ENCODE peak calls at places on chromosomes 11 and 22, in six cellular contexts. J, I, S, R, O and V are unnamed samples.

GRCh38 chr22:26452236-26453016 is 23.4 kb downstream of the ASPHD2 start:
- DNase-seq in J (no peak), S (no peak), O (no peak), I (no peak), R (no peak), V (no peak)

GRCh38 chr11:9601041-9601875 is 27.8 kb downstream of the WEE1 start:
- DNase-seq in I (no peak), J (peak), S (peak), O (no peak), R (peak), V (peak)

GRCh38 chr22:24685804-24686203 is 82.8 kb downstream of the GGT1 start:
- DNase-seq in J (no peak), I (no peak), S (no peak), O (no peak), R (no peak), V (peak)

GRCh38 chr11:64604458-64605247 is 13.6 kb downstream of the SLC22A12 start:
- DNase-seq in O (no peak), R (no peak), S (no peak), J (no peak), I (no peak), V (no peak)

GRCh38 chr22:37898441-37899181 is 7.5 kb upstream of the MICALL1 start:
- DNase-seq in R (no peak), J (no peak), I (peak), O (no peak), S (no peak), V (no peak)

GRCh38 chr11:79708319-79708928 is 267.6 kb upstream of the TENM4 start:
- DNase-seq in I (peak), J (no peak), R (peak), O (peak), S (peak), V (peak)

GRCh38 chr11:14270690-14271542 is 88.1 kb downstream of the RRAS2 start:
- DNase-seq in J (no peak), I (no peak), S (peak), R (no peak), O (no peak), V (no peak)

GRCh38 chr11:30758012-30758411 is 171.9 kb upstream of the MPPED2 start:
- DNase-seq in I (no peak), R (peak), J (no peak), O (no peak), S (no peak), V (no peak)

GRCh38 chr11:116073854-116074837 is 569.9 kb upstream of the CADM1 start:
- DNase-seq in I (no peak), S (peak), O (peak), J (no peak), R (no peak), V (no peak)

GRCh38 chr11:75241036-75241905 is 697 bp downstream of the TPBGL start:
- DNase-seq in S (peak), J (peak), O (peak), R (peak), I (peak), V (peak)

GRCh38 chr22:20211997-20212753 is 55.9 kb downstream of the RTN4R start:
- DNase-seq in I (no peak), S (no peak), J (no peak), R (peak), O (no peak), V (peak)

GRCh38 chr11:69638941-69639681 is 1.8 kb upstream of the CCND1 start:
- DNase-seq in S (peak), O (peak), J (peak), R (peak), I (peak), V (peak)

GRCh38 chr11:57798905-57799559 is 37.4 kb downstream of the CTNND1 start:
- DNase-seq in S (no peak), I (peak), O (peak), J (no peak), R (peak), V (peak)

GRCh38 chr11:67373916-67374570 is 645 bp upstream of the CLCF1 start:
- DNase-seq in I (peak), J (peak), S (peak), R (peak), O (peak), V (peak)

GRCh38 chr22:22702159-22702873 is 57.9 kb downstream of the GGTLC2 start:
- DNase-seq in J (no peak), I (no peak), O (peak), S (no peak), R (no peak), V (no peak)
- TF ChIP-seq CTCF in J (peak), I (peak), O (peak), S (peak), R (no peak), V (peak)

GRCh38 chr11:126115820-126116319 is 53.2 kb upstream of the CDON start:
- DNase-seq in J (no peak), I (peak), R (peak), O (peak), S (no peak), V (peak)
- TF ChIP-seq CTCF in J (no peak), I (no peak), R (peak), O (peak), S (no peak), V (peak)

GRCh38 chr11:1825039-1825740 is 9.6 kb upstream of the SYT8 start:
- DNase-seq in O (peak), J (no peak), S (peak), I (peak), R (no peak), V (peak)
- TF ChIP-seq CTCF in O (peak), J (peak), S (peak), I (peak), R (peak), V (peak)

GRCh38 chr22:46579751-46580449 is 40.3 kb upstream of the GRAMD4 start:
- DNase-seq in I (no peak), S (no peak), R (no peak), J (no peak), O (peak), V (no peak)
- TF ChIP-seq CTCF in I (no peak), S (no peak), R (no peak), J (no peak), O (no peak), V (no peak)

GRCh38 chr22:35425971-35426800 is 26.2 kb downstream of the MCM5 start:
- DNase-seq in J (no peak), S (no peak), I (no peak), O (peak), R (peak), V (peak)

GRCh38 chr22:35424081-35424480 is 24.1 kb downstream of the MCM5 start:
- DNase-seq in O (no peak), R (no peak), S (no peak), I (no peak), J (no peak), V (no peak)

GRCh38 chr22:35425546-35425945 is 25.6 kb downstream of the MCM5 start:
- DNase-seq in J (no peak), S (no peak), R (no peak), I (no peak), O (no peak), V (no peak)

GRCh38 chr22:35424761-35425160 is 24.8 kb downstream of the MCM5 start:
- DNase-seq in O (no peak), I (no peak), R (no peak), S (no peak), J (no peak), V (no peak)

DNA sequence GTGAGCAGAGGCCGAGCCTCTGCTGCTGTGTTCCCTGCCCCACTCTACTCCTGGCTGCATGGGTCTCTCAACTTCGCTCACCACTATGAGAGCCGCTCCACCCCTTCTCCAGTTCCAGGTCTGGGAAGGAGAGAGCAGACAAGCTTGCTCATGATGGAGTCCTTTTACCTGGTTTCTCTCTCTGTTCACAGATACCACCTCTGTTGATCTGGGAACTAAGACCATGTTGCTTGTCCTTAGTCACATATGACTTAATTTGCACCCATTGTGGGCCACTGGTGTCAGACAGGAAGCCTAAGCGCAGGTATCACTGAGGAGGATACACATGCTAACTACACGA is 26.8 kb downstream of the MCM5 start:
- DNase-seq in J (no peak), R (no peak), S (no peak), O (no peak), I (no peak), V (no peak)
- TF ChIP-seq CTCF in J (no peak), R (no peak), S (no peak), O (no peak), I (no peak), V (no peak)

GRCh38 chr11:44713022-44713421 is 13.7 kb upstream of the TSPAN18 start:
- DNase-seq in S (no peak), O (no peak), J (no peak), R (no peak), I (no peak), V (no peak)
- TF ChIP-seq CTCF in S (no peak), O (no peak), J (no peak), R (no peak), I (no peak), V (no peak)

GRCh38 chr11:45615182-45615792 is 50.1 kb downstream of the CHST1 start:
- DNase-seq in S (no peak), J (no peak), I (no peak), R (no peak), O (no peak), V (no peak)
- TF ChIP-seq CTCF in S (no peak), J (no peak), I (no peak), R (no peak), O (no peak), V (no peak)

GRCh38 chr11:117510646-117511045 is 183.0 kb downstream of the CEP164 start:
- DNase-seq in R (no peak), J (no peak), O (no peak), I (no peak), S (no peak), V (no peak)

GRCh38 chr11:117509543-117509942 is 181.9 kb downstream of the CEP164 start:
- DNase-seq in S (no peak), J (no peak), I (no peak), R (no peak), O (no peak), V (no peak)

GRCh38 chr11:117505285-117505970 is 177.8 kb downstream of the CEP164 start:
- DNase-seq in O (no peak), R (no peak), J (no peak), S (no peak), I (no peak), V (no peak)

GRCh38 chr11:117511483-117511934 is 183.9 kb downstream of the CEP164 start:
- DNase-seq in O (no peak), I (no peak), J (no peak), R (no peak), S (no peak), V (no peak)

GRCh38 chr11:117506856-117507425 is 179.3 kb downstream of the CEP164 start:
- DNase-seq in J (no peak), S (no peak), I (no peak), R (no peak), O (no peak), V (no peak)
- TF ChIP-seq CTCF in J (no peak), S (no peak), I (no peak), R (no peak), O (no peak), V (no peak)